ENCODE peak calls at places on chromosome 6, in seven cellular contexts. K is stimulated activated CD4-positive, alpha-beta T cell treated with anti-CD3 and anti-CD28 coated beads, Interleukin-4, amount 100 ng/mL, for 1 hour; P is heart left ventricle; V is GM12892; R is BE2C; M is AG09319; D is EL. T is an unnamed sample.

GRCh38 chr6:135088818-135089809 is 34.5 kb upstream of the HBS1L start:
- DNase-seq in R (no peak), D (peak), P (no peak), V (no peak), M (no peak), K (no peak), T (peak)

GRCh38 chr6:40899684-40900155 is 139.3 kb downstream of the UNC5CL start:
- DNase-seq in V (no peak), D (no peak), K (no peak), P (no peak), R (no peak), M (no peak), T (peak)

GRCh38 chr6:92376711-92377110 is 1042.6 kb downstream of the EPHA7 start:
- DNase-seq in K (no peak), V (no peak), R (peak), M (no peak), D (no peak), P (no peak), T (no peak)

GRCh38 chr6:84515082-84515481 is 249.3 kb downstream of the TBX18 start:
- DNase-seq in K (no peak), D (peak), R (no peak), M (no peak), P (no peak), V (no peak), T (no peak)

GRCh38 chr6:163062790-163063189 is 335.0 kb downstream of the PACRG start:
- DNase-seq in D (no peak), V (no peak), R (no peak), P (no peak), M (no peak), K (no peak), T (no peak)

GRCh38 chr6:69771158-69771906 is 25.5 kb downstream of the LMBRD1 start:
- DNase-seq in K (no peak), R (no peak), V (no peak), P (no peak), D (no peak), M (no peak), T (no peak)

GRCh38 chr6:78911218-78911617 is 43.9 kb downstream of the IRAK1BP1 start:
- DNase-seq in R (no peak), M (no peak), P (no peak), D (no peak), K (no peak), V (no peak), T (no peak)

GRCh38 chr6:127518710-127519468 is at the start of gene MTCL3:
- DNase-seq in K (peak), V (no peak), M (no peak), R (peak), D (peak), P (no peak), T (no peak)

GRCh38 chr6:123062645-123063044 is 66.6 kb downstream of the CLVS2 start:
- DNase-seq in R (no peak), K (no peak), D (no peak), V (no peak), P (no peak), M (no peak), T (no peak)

GRCh38 chr6:157831424-157832249 is 8.6 kb downstream of the SNX9 start:
- DNase-seq in V (no peak), D (no peak), K (no peak), M (no peak), R (no peak), P (peak), T (no peak)

GRCh38 chr6:30265594-30265993 is 52.4 kb upstream of the TRIM26 start:
- DNase-seq in R (no peak), K (no peak), M (no peak), D (no peak), V (no peak), P (no peak), T (no peak)

GRCh38 chr6:125175459-125175858 is 21.9 kb downstream of the TPD52L1 start:
- DNase-seq in M (no peak), P (no peak), D (no peak), R (no peak), V (no peak), K (no peak), T (no peak)

GRCh38 chr6:134714679-134715078 is 235.2 kb downstream of the ALDH8A1 start:
- DNase-seq in D (peak), P (no peak), K (no peak), M (no peak), R (no peak), V (no peak), T (no peak)

GRCh38 chr6:166167801-166168615 is at the start of gene TBXT:
- DNase-seq in M (no peak), R (peak), P (no peak), K (no peak), D (no peak), V (no peak), T (no peak)

GRCh38 chr6:157203312-157203744 is 120.0 kb downstream of the TMEM242 start:
- DNase-seq in V (no peak), D (no peak), K (no peak), P (no peak), R (no peak), M (no peak), T (no peak)

GRCh38 chr6:104418125-104418524 is 441.6 kb downstream of the HACE1 start:
- DNase-seq in V (no peak), K (no peak), P (no peak), R (no peak), D (peak), M (no peak), T (no peak)

GRCh38 chr6:127737009-127737486 is 160.1 kb downstream of the C6orf58 start:
- DNase-seq in R (peak), D (peak), P (peak), M (peak), K (peak), V (peak), T (peak)

GRCh38 chr6:14664616-14665315 is 547.2 kb downstream of the CD83 start:
- DNase-seq in D (peak), V (no peak), P (no peak), M (no peak), K (no peak), R (peak), T (no peak)

GRCh38 chr6:137044366-137045220 is at the start of gene IL20RA:
- DNase-seq in P (peak), V (peak), R (no peak), K (peak), M (no peak), D (peak), T (no peak)

GRCh38 chr6:108942556-108943492 is 94.6 kb downstream of the ARMC2 start:
- DNase-seq in R (peak), D (no peak), V (no peak), P (no peak), K (peak), M (no peak), T (no peak)

GRCh38 chr6:139270249-139270648 is 21.5 kb downstream of the TXLNB start:
- DNase-seq in V (no peak), P (no peak), M (no peak), R (no peak), D (no peak), K (no peak), T (no peak)

GRCh38 chr6:140660295-140660694 is 1285.8 kb upstream of the CITED2 start:
- DNase-seq in D (peak), P (no peak), K (no peak), V (no peak), R (no peak), M (no peak), T (no peak)

GRCh38 chr6:158808918-158809678 is 10.1 kb downstream of the EZR start:
- DNase-seq in D (no peak), R (no peak), P (no peak), M (no peak), K (no peak), V (no peak), T (peak)

GRCh38 chr6:51398064-51398740 is 579.5 kb downstream of the TFAP2B start:
- DNase-seq in K (no peak), P (no peak), V (no peak), D (no peak), M (no peak), R (peak), T (no peak)

GRCh38 chr6:14100098-14100497 is 17.5 kb upstream of the CD83 start:
- DNase-seq in K (no peak), D (no peak), M (no peak), V (no peak), R (no peak), P (no peak), T (no peak)

GRCh38 chr6:31401403-31401802 is 2.0 kb upstream of the MICA start:
- DNase-seq in V (no peak), R (no peak), K (no peak), M (peak), P (no peak), D (peak), T (peak)

GRCh38 chr6:36324191-36324590 is 12.5 kb downstream of the BNIP5 start:
- DNase-seq in M (no peak), V (no peak), P (no peak), D (no peak), K (no peak), R (no peak), T (no peak)

GRCh38 chr6:108809211-108809610 is 39.0 kb upstream of the ARMC2 start:
- DNase-seq in R (no peak), K (no peak), M (no peak), P (no peak), V (no peak), D (no peak), T (no peak)

GRCh38 chr6:163466839-163467390 is 52.4 kb downstream of the QKI start:
- DNase-seq in D (no peak), K (no peak), P (no peak), R (no peak), M (no peak), V (no peak), T (no peak)

GRCh38 chr6:170030284-170031095 is 260.4 kb downstream of the DLL1 start:
- DNase-seq in P (peak), V (no peak), D (no peak), R (peak), K (no peak), M (no peak), T (no peak)

GRCh38 chr6:5525209-5525608 is 263.9 kb downstream of the FARS2 start:
- DNase-seq in D (peak), K (no peak), V (no peak), P (no peak), R (no peak), M (peak), T (no peak)

GRCh38 chr6:154350293-154350692 is 6.3 kb downstream of the IPCEF1 start:
- DNase-seq in D (peak), V (no peak), M (no peak), P (no peak), R (no peak), K (no peak), T (no peak)

GRCh38 chr6:148530394-148530923 is 187.8 kb downstream of the SASH1 start:
- DNase-seq in K (no peak), P (no peak), M (peak), R (no peak), V (no peak), D (peak), T (no peak)

GRCh38 chr6:34990971-34991560 is 102.0 kb downstream of the ANKS1A start:
- DNase-seq in R (no peak), M (no peak), K (no peak), P (no peak), V (no peak), D (peak), T (no peak)

GRCh38 chr6:46735720-46736031 is 501 bp upstream of the PLA2G7 start:
- DNase-seq in K (no peak), P (no peak), R (no peak), V (no peak), D (no peak), M (no peak), T (no peak)

GRCh38 chr6:3286641-3287171 is 28.0 kb downstream of the PSMG4 start:
- DNase-seq in M (no peak), K (no peak), R (no peak), P (no peak), D (no peak), V (no peak), T (no peak)

GRCh38 chr6:5150676-5151075 is 65.5 kb downstream of the PPP1R3G start:
- DNase-seq in K (no peak), P (no peak), R (no peak), D (peak), M (no peak), V (no peak), T (no peak)